ENCODE peak calls at places on chromosome 17, in five cellular contexts. S is stimulated activated CD4-positive, alpha-beta T cell treated with anti-CD3 and anti-CD28 coated beads, Interleukin-4, amount 100 ng/mL, for 1 hour; O is NCI-H1105 treated with DMSO at 0.1 percent for 48 hours; G is Calu3; F is GOT3. X is an unnamed sample.

GRCh38 chr17:28118362-28118761 is 75.9 kb downstream of the NLK start:
- DNase-seq in S (no peak), O (no peak), G (no peak), F (no peak), X (peak)

GRCh38 chr17:12618557-12618956 is 47.1 kb upstream of the MYOCD start:
- DNase-seq in S (no peak), O (no peak), G (no peak), F (no peak), X (peak)

GRCh38 chr17:39800540-39800939 is 62.8 kb downstream of the GRB7 start:
- DNase-seq in S (peak), O (peak), G (peak), F (no peak), X (no peak)

GRCh38 chr17:36808181-36808661 is 129.1 kb upstream of the LHX1 start:
- DNase-seq in S (no peak), O (no peak), G (no peak), F (no peak), X (peak)

GRCh38 chr17:10295728-10296343 is 77.0 kb downstream of the MYH13 start:
- DNase-seq in S (no peak), O (peak), G (peak), F (no peak), X (peak)

GRCh38 chr17:8016632-8017424 is 14.4 kb downstream of the GUCY2D start:
- DNase-seq in S (peak), O (peak), G (peak), F (no peak), X (peak)

GRCh38 chr17:41633498-41634197 is 9.3 kb upstream of the KRT17 start:
- DNase-seq in S (no peak), O (no peak), G (no peak), F (no peak), X (peak)

GRCh38 chr17:50944054-50944901 is 78.1 kb upstream of the TOB1 start:
- DNase-seq in S (peak), O (peak), G (peak), F (no peak), X (peak)

GRCh38 chr17:75769536-75769935 is 4.5 kb upstream of the GALK1 start:
- DNase-seq in S (no peak), O (no peak), G (no peak), F (no peak), X (no peak)

GRCh38 chr17:16444258-16444886 is 29.0 kb downstream of the TRPV2 start:
- DNase-seq in S (no peak), O (no peak), G (no peak), F (no peak), X (no peak)

GRCh38 chr17:19867094-19867653 is 562 bp downstream of the ULK2 start:
- DNase-seq in S (peak), O (peak), G (peak), F (no peak), X (peak)

GRCh38 chr17:42275527-42276358 is 448 bp downstream of the STAT5B start:
- DNase-seq in S (peak), O (no peak), G (no peak), F (no peak), X (peak)

GRCh38 chr17:13283606-13284005 is 265.8 kb upstream of the ELAC2 start:
- DNase-seq in S (no peak), O (no peak), G (no peak), F (no peak), X (no peak)

GRCh38 chr17:65630502-65630901 is 69.1 kb upstream of the AXIN2 start:
- DNase-seq in S (no peak), O (no peak), G (no peak), F (no peak), X (no peak)

GRCh38 chr17:15918661-15919259 is 26.2 kb upstream of the ADORA2B start:
- DNase-seq in S (no peak), O (no peak), G (no peak), F (no peak), X (no peak)

GRCh38 chr17:50908860-50909764 is 43.0 kb upstream of the TOB1 start:
- DNase-seq in S (no peak), O (no peak), G (peak), F (no peak), X (no peak)

GRCh38 chr17:19317359-19318095 is 45.0 kb downstream of the B9D1 start:
- DNase-seq in S (no peak), O (no peak), G (no peak), F (no peak), X (peak)

GRCh38 chr17:2909853-2910234 is 113.6 kb downstream of the RAP1GAP2 start:
- DNase-seq in S (no peak), O (no peak), G (no peak), F (no peak), X (no peak)

GRCh38 chr17:67116045-67116575 is 71.8 kb downstream of the CACNG1 start:
- DNase-seq in S (no peak), O (no peak), G (no peak), F (no peak), X (no peak)

GRCh38 chr17:58278661-58279015 is 2.1 kb downstream of the MPO start:
- DNase-seq in S (no peak), O (no peak), G (no peak), F (no peak), X (no peak)

GRCh38 chr17:62895256-62895649 is 70.8 kb upstream of the TANC2 start:
- DNase-seq in S (no peak), O (no peak), G (no peak), F (no peak), X (no peak)

GRCh38 chr17:6843241-6843890 is 11.8 kb upstream of the TEKT1 start:
- DNase-seq in S (no peak), O (peak), G (no peak), F (no peak), X (peak)

GRCh38 chr17:81154961-81155360 is 10.3 kb upstream of the PVALEF start:
- DNase-seq in S (no peak), O (no peak), G (no peak), F (no peak), X (no peak)

GRCh38 chr17:63494300-63494928 is 17.6 kb downstream of the ACE start:
- DNase-seq in S (no peak), O (no peak), G (no peak), F (no peak), X (no peak)

GRCh38 chr17:63024716-63025115 is 58.7 kb downstream of the TANC2 start:
- DNase-seq in S (no peak), O (no peak), G (no peak), F (no peak), X (no peak)

X was measured in mesenchymal stem cell.